ENCODE peak calls at places on chromosomes 2 and 18, in six cellular contexts. B is tibial nerve, F is mesenchymal stem cell, L is spleen, I is heart left ventricle, R is lower lobe of right lung. C is an unnamed sample.

GRCh38 chr2:141517852-141518421 is 612.9 kb downstream of the LRP1B start:
- DNase-seq in R (no peak), F (no peak), B (no peak), L (no peak), I (no peak), C (no peak)

GRCh38 chr2:43192039-43192438 is 34.4 kb downstream of the ZFP36L2 start:
- DNase-seq in F (no peak), L (no peak), R (no peak), I (no peak), B (no peak), C (no peak)

GRCh38 chr2:96205888-96206287 is 2.7 kb downstream of the STARD7 start:
- DNase-seq in F (peak; percentile 37), R (no peak), B (no peak), I (no peak), L (no peak), C (no peak)

GRCh38 chr2:224646242-224646846 is 61.2 kb upstream of the CUL3 start:
- DNase-seq in F (peak; percentile 27), R (no peak), B (no peak), L (no peak), I (no peak), C (no peak)

GRCh38 chr18:46771141-46771540 is 14.3 kb upstream of the ST8SIA5 start:
- DNase-seq in L (no peak), F (no peak), I (no peak), B (no peak), R (no peak), C (no peak)

GRCh38 chr18:65091737-65092329 is 659.0 kb upstream of the CDH7 start:
- DNase-seq in L (no peak), R (no peak), B (no peak), F (peak; percentile 46), I (no peak), C (no peak)

GRCh38 chr2:97951155-97951670 is 44.5 kb downstream of the TMEM131 start:
- DNase-seq in F (peak; percentile 29), L (no peak), R (no peak), B (no peak), I (no peak), C (no peak)

GRCh38 chr2:136310005-136310495 is 192.1 kb upstream of the CXCR4 start:
- DNase-seq in L (no peak), B (no peak), R (no peak), I (no peak), F (no peak), C (no peak)

GRCh38 chr2:12014088-12014960 is 267.9 kb downstream of the LPIN1 start:
- DNase-seq in I (peak; percentile 38), R (peak; percentile 53), F (no peak), L (no peak), B (no peak), C (peak; percentile 67)

GRCh38 chr2:37555457-37555856 is 116.0 kb downstream of the CDC42EP3 start:
- DNase-seq in I (peak; percentile 34), B (no peak), R (peak; percentile 66), F (no peak), L (peak; percentile 88), C (no peak)

GRCh38 chr2:241553512-241553830 is 5.1 kb upstream of the BOK start:
- DNase-seq in I (no peak), L (no peak), B (no peak), F (no peak), R (no peak), C (no peak)

GRCh38 chr2:45040786-45041185 is 31.5 kb upstream of the SIX2 start:
- DNase-seq in R (no peak), F (no peak), B (no peak), I (no peak), L (no peak), C (no peak)

GRCh38 chr2:1866402-1867091 is 122.2 kb upstream of the PXDN start:
- DNase-seq in R (no peak), B (no peak), L (no peak), F (no peak), I (no peak), C (no peak)

GRCh38 chr2:219331560-219332213 is 857 bp downstream of the RESP18 start:
- DNase-seq in R (no peak), I (peak; percentile 38), B (no peak), L (no peak), F (peak; percentile 37), C (no peak)

GRCh38 chr18:25349131-25349925 is 2.6 kb downstream of the ZNF521 start:
- DNase-seq in B (no peak), R (peak; percentile 45), L (peak; percentile 81), I (peak; percentile 62), F (peak; percentile 78), C (peak; percentile 68)

GRCh38 chr18:2857491-2858063 is 10.8 kb downstream of the EMILIN2 start:
- DNase-seq in F (peak; percentile 87), L (peak; percentile 85), R (peak; percentile 86), I (peak; percentile 87), B (peak; percentile 91), C (peak; percentile 95)

GRCh38 chr2:66377832-66378231 is 57.1 kb upstream of the MEIS1 start:
- DNase-seq in L (no peak), F (no peak), B (no peak), R (no peak), I (no peak), C (no peak)

GRCh38 chr2:200095436-200095835 is 140.1 kb downstream of the MAIP1 start:
- DNase-seq in L (no peak), F (no peak), B (no peak), I (no peak), R (no peak), C (no peak)

GRCh38 chr2:12169060-12169406 is 422.6 kb downstream of the LPIN1 start:
- DNase-seq in R (no peak), I (peak; percentile 44), F (peak; percentile 88), L (no peak), B (peak; percentile 68), C (no peak)

GRCh38 chr2:101308432-101309210 is at the start of gene RNF149:
- DNase-seq in R (peak; percentile 97), I (peak; percentile 95), B (peak; percentile 87), F (peak; percentile 87), L (peak; percentile 99), C (peak; percentile 88)

GRCh38 chr2:73999881-74000597 is 15.3 kb downstream of the TET3 start:
- DNase-seq in I (no peak), L (peak; percentile 55), F (peak; percentile 69), B (no peak), R (no peak), C (peak; percentile 57)

GRCh38 chr2:217523246-217523645 is 479.5 kb downstream of the TNS1 start:
- DNase-seq in L (no peak), I (peak; percentile 67), F (no peak), B (no peak), R (peak; percentile 41), C (no peak)

GRCh38 chr2:18588049-18588448 is 1.3 kb downstream of the NT5C1B start:
- DNase-seq in L (no peak), B (no peak), I (no peak), F (no peak), R (no peak), C (no peak)

GRCh38 chr18:22169889-22170420 is 566 bp downstream of the GATA6 start:
- DNase-seq in L (peak; percentile 80), F (no peak), B (no peak), I (peak; percentile 68), R (no peak), C (peak; percentile 31)

GRCh38 chr2:67877281-67877680 is 185.5 kb downstream of the C1D start:
- DNase-seq in R (no peak), B (no peak), L (no peak), F (no peak), I (no peak), C (no peak)

GRCh38 chr2:132725716-132726115 is 55.7 kb upstream of the LYPD1 start:
- DNase-seq in B (no peak), R (no peak), I (no peak), L (no peak), F (no peak), C (no peak)

GRCh38 chr18:42765225-42765624 is 350.3 kb downstream of the RIT2 start:
- DNase-seq in R (no peak), L (no peak), B (no peak), I (no peak), F (no peak), C (no peak)

GRCh38 chr18:9741821-9742541 is 33.9 kb downstream of the RAB31 start:
- DNase-seq in L (peak; percentile 69), B (no peak), F (peak; percentile 85), I (peak; percentile 48), R (no peak), C (peak; percentile 71)

GRCh38 chr18:9740076-9740475 is 32.0 kb downstream of the RAB31 start:
- DNase-seq in F (no peak), I (no peak), B (no peak), L (no peak), R (no peak), C (no peak)

GRCh38 chr18:9743200-9744016 is 35.3 kb downstream of the RAB31 start:
- DNase-seq in B (no peak), F (peak; percentile 98), L (peak; percentile 12), I (no peak), R (no peak), C (no peak)

GRCh38 chr18:9741461-9741820 is 33.3 kb downstream of the RAB31 start:
- DNase-seq in F (no peak), L (peak; percentile 74), B (no peak), I (no peak), R (no peak), C (no peak)

GRCh38 chr18:9742588-9743131 is 34.6 kb downstream of the RAB31 start:
- DNase-seq in L (peak; percentile 41), B (no peak), F (peak; percentile 87), I (no peak), R (no peak), C (no peak)
- H3K4me1 ChIP-seq in L (peaks cover 8% of the 10 kb centered on the region), B (no peaks in the 10 kb centered on the region), F (peaks cover 21% of the 10 kb centered on the region), I (peaks cover 3% of the 10 kb centered on the region), R (peaks cover 27% of the 10 kb centered on the region), C (peaks cover 23% of the 10 kb centered on the region)

GRCh38 chr2:234632527-234633391 is 135.9 kb upstream of the ARL4C start:
- DNase-seq in F (peak; percentile 98), R (no peak), L (no peak), B (no peak), I (no peak), C (no peak)
- H3K4me3 ChIP-seq in F (no peak overlapping the region), R (no peak overlapping the region), L (no peak overlapping the region), B (no peak overlapping the region), I (no peak overlapping the region), C (no peak overlapping the region)

GRCh38 chr18:59264136-59264571 is 9.1 kb downstream of the RAX start:
- DNase-seq in I (no peak), F (no peak), L (no peak), R (no peak), B (no peak), C (no peak)
- H3K27me3 ChIP-seq in I (peaks cover 50% of the 10 kb centered on the region), F (peaks cover 66% of the 10 kb centered on the region), L (peaks cover 15% of the 10 kb centered on the region), R (peaks cover 61% of the 10 kb centered on the region), B (peaks cover 69% of the 10 kb centered on the region), C (no peaks in the 10 kb centered on the region)

DNA sequence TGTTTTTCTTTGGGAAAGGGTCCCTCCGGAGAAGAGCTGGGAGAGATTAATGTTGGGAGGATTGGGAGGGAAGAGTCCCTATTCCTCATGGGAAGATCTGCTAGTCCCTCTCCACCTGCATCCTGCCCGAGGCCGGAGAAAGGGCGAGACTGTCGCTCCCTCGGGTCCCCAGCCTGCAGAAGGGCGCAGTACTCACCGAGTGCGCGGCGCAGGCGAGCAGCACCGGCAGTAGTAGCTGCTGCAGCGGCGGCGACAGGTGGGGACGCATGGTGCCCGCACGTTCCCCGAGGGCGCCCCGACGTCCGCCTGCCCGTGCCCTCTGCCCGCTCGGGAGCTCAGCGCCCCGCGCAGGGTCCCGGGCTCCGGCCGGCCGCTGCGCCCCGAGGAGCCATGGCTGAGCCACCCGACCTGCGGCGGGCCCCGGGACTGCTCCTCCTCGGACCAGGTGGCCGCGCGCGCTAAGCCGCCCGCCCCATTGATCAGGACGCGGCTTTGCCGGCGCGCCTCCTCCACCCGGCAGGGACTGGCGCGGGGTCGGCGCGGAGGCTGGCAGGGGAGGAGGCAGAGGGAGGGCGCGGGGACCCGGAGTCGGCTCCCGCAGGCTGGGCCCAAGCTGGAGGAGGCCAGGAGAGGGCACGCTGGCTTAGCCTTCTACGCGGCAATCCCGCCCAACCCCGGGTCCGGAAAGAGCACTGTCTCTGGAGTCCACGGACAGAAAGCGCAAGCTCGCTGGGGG is at the start of gene SCTR:
- DNase-seq in I (peak; percentile 24), R (peak; percentile 50), B (no peak), F (no peak), L (no peak), C (no peak)
- H3K4me1 ChIP-seq in I (no peaks in the 10 kb centered on the region), R (no peaks in the 10 kb centered on the region), B (no peaks in the 10 kb centered on the region), F (peaks cover 12% of the 10 kb centered on the region), L (no peaks in the 10 kb centered on the region), C (no peaks in the 10 kb centered on the region)